ENCODE peak calls at places on chromosomes 7 and 10, in six cellular contexts. J is endodermal cell, B is left ventricle myocardium inferior, Z is breast epithelium, V is brain microvascular endothelial cell, Q is cardiac muscle cell. T is an unnamed sample.

GRCh38 chr10:131786756-131787605 is 113.8 kb upstream of the PPP2R2D start:
- DNase-seq in Z (no peak), B (no peak), V (peak), Q (peak), J (peak), T (no peak)

GRCh38 chr7:30694218-30694745 is 12.0 kb upstream of the CRHR2 start:
- DNase-seq in V (no peak), Z (no peak), Q (peak), J (no peak), B (peak), T (no peak)

GRCh38 chr7:151795168-151795754 is 81.7 kb downstream of the PRKAG2 start:
- DNase-seq in B (peak), J (no peak), Z (no peak), V (no peak), Q (no peak), T (no peak)

GRCh38 chr7:81007053-81007452 is 88.2 kb upstream of the SEMA3C start:
- DNase-seq in B (no peak), V (no peak), Z (no peak), J (no peak), Q (no peak), T (no peak)

GRCh38 chr7:90828601-90829000 is 232.5 kb downstream of the CDK14 start:
- DNase-seq in Q (no peak), J (no peak), Z (no peak), B (no peak), V (no peak), T (no peak)

GRCh38 chr10:122021421-122021820 is 32.5 kb downstream of the TACC2 start:
- DNase-seq in B (no peak), V (no peak), Q (no peak), J (no peak), Z (peak), T (no peak)

GRCh38 chr10:23136462-23136861 is 41.1 kb downstream of the MSRB2 start:
- DNase-seq in Z (no peak), B (no peak), Q (no peak), V (no peak), J (no peak), T (no peak)

GRCh38 chr10:121092341-121093099 is 241.4 kb downstream of the WDR11 start:
- DNase-seq in J (no peak), B (no peak), Z (no peak), V (peak), Q (no peak), T (no peak)

GRCh38 chr7:95687759-95688343 is 84.5 kb upstream of the DYNC1I1 start:
- DNase-seq in Z (no peak), Q (peak), V (peak), J (peak), B (no peak), T (no peak)

GRCh38 chr7:117051808-117052207 is 98.5 kb downstream of the ST7 start:
- DNase-seq in B (no peak), V (no peak), J (no peak), Q (no peak), Z (no peak), T (no peak)

GRCh38 chr10:15775513-15775912 is 55.8 kb upstream of the ITGA8 start:
- DNase-seq in J (no peak), V (peak), Q (no peak), B (no peak), Z (no peak), T (no peak)

GRCh38 chr10:110820321-110820814 is 51.4 kb upstream of the PDCD4 start:
- DNase-seq in Q (peak), J (no peak), Z (no peak), B (peak), V (no peak), T (no peak)

GRCh38 chr7:412313-412710 is 107.3 kb downstream of the PDGFA start:
- DNase-seq in B (peak), V (no peak), J (peak), Q (no peak), Z (peak), T (no peak)

GRCh38 chr10:63068246-63068645 is 64.9 kb upstream of the NRBF2 start:
- DNase-seq in J (no peak), Q (no peak), V (no peak), Z (no peak), B (no peak), T (no peak)

GRCh38 chr7:886626-887487 is 10.5 kb downstream of the GET4 start:
- DNase-seq in J (no peak), V (no peak), B (peak), Z (no peak), Q (no peak), T (no peak)

GRCh38 chr7:122833888-122834570 is 52.2 kb downstream of the CADPS2 start:
- DNase-seq in J (peak), Q (no peak), V (no peak), Z (no peak), B (no peak), T (no peak)

GRCh38 chr7:100465702-100466311 is 1.7 kb upstream of the SPACDR start:
- DNase-seq in Q (peak), B (peak), J (peak), V (peak), Z (peak), T (no peak)

GRCh38 chr7:151599401-151600227 is 79.9 kb upstream of the RHEB start:
- DNase-seq in V (peak), Q (no peak), J (no peak), Z (no peak), B (no peak), T (no peak)

GRCh38 chr10:70284542-70285150 is 842 bp upstream of the NPFFR1 start:
- DNase-seq in B (no peak), J (no peak), Z (no peak), V (no peak), Q (no peak), T (no peak)

GRCh38 chr7:24304494-24305095 is 20.6 kb downstream of the NPY start:
- DNase-seq in Q (no peak), V (no peak), J (no peak), Z (no peak), B (no peak), T (no peak)

GRCh38 chr7:107613439-107613838 is 33.4 kb downstream of the BCAP29 start:
- DNase-seq in Z (no peak), V (no peak), J (no peak), Q (no peak), B (no peak), T (no peak)

GRCh38 chr7:25842201-25842726 is 309.7 kb upstream of the NFE2L3 start:
- DNase-seq in J (no peak), Z (no peak), B (no peak), Q (no peak), V (no peak), T (no peak)

GRCh38 chr7:96414931-96415292 is 93.0 kb upstream of the SLC25A13 start:
- DNase-seq in B (no peak), Q (peak), V (peak), Z (no peak), J (peak), T (peak)

GRCh38 chr10:63986536-63986935 is 465.3 kb downstream of the REEP3 start:
- DNase-seq in B (no peak), V (no peak), Z (no peak), Q (no peak), J (no peak), T (no peak)

GRCh38 chr7:55546826-55547225 is 25.5 kb downstream of the VOPP1 start:
- DNase-seq in B (peak), Q (no peak), V (peak), Z (peak), J (peak), T (no peak)

GRCh38 chr10:110358278-110358677 is 53.6 kb upstream of the SMNDC1 start:
- DNase-seq in B (no peak), Z (no peak), V (no peak), Q (no peak), J (no peak), T (no peak)

GRCh38 chr10:51896849-51897248 is 197.5 kb upstream of the CSTF2T start:
- DNase-seq in J (no peak), Q (no peak), V (no peak), Z (no peak), B (no peak), T (no peak)

GRCh38 chr10:126042906-126043305 is 146.5 kb downstream of the FANK1 start:
- DNase-seq in B (no peak), Q (no peak), V (no peak), Z (no peak), J (no peak), T (no peak)

GRCh38 chr7:4549681-4550080 is 132.4 kb upstream of the FOXK1 start:
- DNase-seq in V (no peak), J (peak), B (peak), Q (no peak), Z (no peak), T (no peak)

GRCh38 chr7:13851756-13852155 is 137.7 kb downstream of the ETV1 start:
- DNase-seq in J (peak), B (no peak), Z (no peak), V (peak), Q (no peak), T (no peak)

GRCh38 chr10:58755688-58756087 is 243.0 kb downstream of the BICC1 start:
- DNase-seq in J (no peak), Z (no peak), Q (no peak), B (no peak), V (peak), T (no peak)

GRCh38 chr7:124761164-124761715 is 4.4 kb downstream of the GPR37 start:
- DNase-seq in B (no peak), Q (no peak), Z (no peak), J (no peak), V (no peak), T (no peak)

GRCh38 chr10:17023386-17024298 is 106.0 kb downstream of the CUBN start:
- DNase-seq in B (no peak), Q (peak), Z (no peak), J (peak), V (peak), T (no peak)

GRCh38 chr10:110353244-110354119 is 48.8 kb upstream of the SMNDC1 start:
- DNase-seq in J (peak), V (peak), B (no peak), Q (peak), Z (no peak), T (no peak)

GRCh38 chr10:69968830-69969229 is 83.8 kb upstream of the MACROH2A2 start:
- DNase-seq in V (no peak), B (no peak), Q (peak), J (peak), Z (no peak), T (no peak)

GRCh38 chr10:27242951-27243551 is 2.5 kb upstream of the ACBD5 start:
- DNase-seq in Z (peak), J (peak), V (peak), B (peak), Q (peak), T (no peak)

DNA sequence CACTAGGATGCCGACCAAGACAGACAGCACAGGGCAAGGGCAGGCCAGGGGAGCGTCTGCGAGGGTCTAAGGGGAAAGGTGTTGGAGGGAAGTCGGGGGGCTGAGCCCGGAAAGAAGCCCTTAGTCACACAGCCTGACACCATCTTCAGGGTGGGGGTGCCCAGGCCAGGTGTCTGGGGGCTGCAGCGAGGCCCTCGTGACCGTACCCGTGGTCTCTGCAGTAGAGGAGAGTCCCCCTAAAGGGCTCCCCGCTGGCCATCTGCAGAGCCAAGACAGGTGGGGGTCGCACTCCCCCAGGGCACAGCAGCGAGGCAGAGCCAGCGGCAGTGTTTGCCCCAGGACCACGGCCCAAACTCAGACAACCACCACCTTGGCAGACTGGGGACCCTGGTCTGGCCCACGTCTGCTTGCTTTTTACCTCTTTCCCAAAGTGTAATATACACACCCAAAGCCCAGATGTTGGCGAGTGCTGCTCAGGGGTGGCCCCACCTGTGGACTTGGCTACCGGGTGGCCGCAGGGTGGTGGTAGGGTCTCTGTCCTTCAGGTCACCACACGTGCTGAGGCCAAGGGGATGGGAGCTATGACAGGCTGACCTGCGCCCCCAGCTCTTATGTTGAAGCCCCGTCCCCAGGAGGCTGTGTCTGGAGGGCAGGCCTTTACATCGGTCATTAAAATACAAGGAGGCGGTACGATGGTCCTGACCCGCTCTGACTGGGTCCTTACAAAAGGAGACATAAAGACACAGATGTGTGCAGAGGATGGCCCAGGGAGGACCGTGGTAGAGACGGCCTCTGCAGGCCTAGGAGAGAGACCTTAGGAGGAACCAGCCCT is 107.4 kb downstream of the DNAJB6 start:
- DNase-seq in J (no peak), Q (no peak), V (no peak), Z (peak), B (no peak), T (no peak)
- H3K4me3 ChIP-seq in J (no peak), Q (no peak), V (no peak), Z (no peak), B (no peak), T (no peak)

GRCh38 chr10:95287281-95287680 is 3.5 kb downstream of the PDLIM1 start:
- DNase-seq in Z (no peak), V (peak), Q (no peak), J (no peak), B (no peak), T (no peak)
- H3K27ac ChIP-seq in Z (peak), V (peak), Q (no peak), J (no peak), B (peak), T (no peak)

GRCh38 chr7:69617364-69617763 is 19.1 kb downstream of the AUTS2 start:
- DNase-seq in Z (no peak), Q (no peak), B (no peak), V (no peak), J (peak), T (no peak)
- H3K4me3 ChIP-seq in Z (no peak), Q (no peak), B (no peak), V (no peak), J (no peak), T (no peak)

GRCh38 chr10:80520661-80521488 is 16.8 kb upstream of the SH2D4B start:
- DNase-seq in V (no peak), B (no peak), Z (no peak), J (no peak), Q (no peak), T (no peak)

GRCh38 chr10:80524190-80524589 is 13.5 kb upstream of the SH2D4B start:
- DNase-seq in Q (no peak), J (no peak), Z (no peak), B (no peak), V (no peak), T (no peak)

GRCh38 chr10:80523776-80524175 is 13.9 kb upstream of the SH2D4B start:
- DNase-seq in Q (no peak), V (no peak), J (no peak), B (no peak), Z (no peak), T (no peak)

GRCh38 chr10:80519936-80520650 is 17.6 kb upstream of the SH2D4B start:
- DNase-seq in Z (no peak), Q (no peak), V (no peak), J (no peak), B (no peak), T (no peak)

GRCh38 chr10:80522756-80523363 is 14.8 kb upstream of the SH2D4B start:
- DNase-seq in B (no peak), Q (no peak), Z (no peak), V (no peak), J (no peak), T (no peak)
- H3K27ac ChIP-seq in B (no peak), Q (no peak), Z (no peak), V (no peak), J (no peak), T (no peak)

DNA sequence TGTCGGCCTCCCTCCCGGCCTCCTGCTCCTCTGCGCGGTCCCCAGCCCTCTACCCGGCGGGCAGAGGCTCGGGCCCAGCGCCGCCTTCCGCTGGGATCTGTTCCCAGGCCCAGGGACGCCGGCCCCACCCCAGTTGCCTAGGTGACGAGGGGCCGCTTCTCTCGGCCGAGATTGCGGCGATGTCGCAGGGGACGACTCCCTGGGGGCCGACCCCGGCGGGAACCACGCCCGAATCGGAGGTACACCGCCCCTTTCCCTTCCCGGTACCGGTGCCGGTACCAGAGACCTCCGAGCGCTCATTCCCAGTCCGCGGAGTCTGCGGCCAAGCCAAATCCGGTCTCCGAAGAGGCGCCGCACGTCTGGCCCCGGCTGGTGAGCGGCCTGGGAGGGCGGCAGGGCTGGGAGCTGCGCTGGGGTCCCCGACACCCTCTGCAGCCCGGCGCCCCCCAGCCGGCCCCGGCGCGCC is at the start of gene CABCOCO1:
- DNase-seq in J (peak), V (peak), Z (peak), B (peak), Q (peak), T (peak)
- H3K4me3 ChIP-seq in J (peak), V (peak), Z (peak), B (peak), Q (peak), T (peak)